ENCODE peak calls at places on chromosomes 3 and 15, in seven cellular contexts. One of them, this sample, is unnamed.

GRCh38 chr3:17055374-17056276 is 170.9 kb downstream of the PLCL2 start:
- DNase-seq in stimulated activated CD8-positive, alpha-beta memory T cell treated with anti-CD3 and anti-CD28 coated beads, Interleukin-4, amount 100 ng/mL, for 24 hours: no peak
- DNase-seq in GM04504: peak
- DNase-seq in CD8-positive, alpha-beta T cell: no peak
- DNase-seq in T-helper 22 cell: no peak
- DNase-seq in foreskin fibroblast: no peak
- DNase-seq in activated CD8-positive, alpha-beta T cell treated with anti-CD3 and anti-CD28 coated beads for 36 hours: no peak
- DNase-seq in this sample: no peak

GRCh38 chr15:64032327-64032726 is 14.0 kb downstream of the DAPK2 start:
- DNase-seq in T-helper 22 cell: no peak
- DNase-seq in stimulated activated CD8-positive, alpha-beta memory T cell treated with anti-CD3 and anti-CD28 coated beads, Interleukin-4, amount 100 ng/mL, for 24 hours: no peak
- DNase-seq in CD8-positive, alpha-beta T cell: no peak
- DNase-seq in foreskin fibroblast: no peak
- DNase-seq in activated CD8-positive, alpha-beta T cell treated with anti-CD3 and anti-CD28 coated beads for 36 hours: no peak
- DNase-seq in GM04504: no peak
- DNase-seq in this sample: no peak

GRCh38 chr3:31181661-31182060 is 287.2 kb upstream of the GADL1 start:
- DNase-seq in activated CD8-positive, alpha-beta T cell treated with anti-CD3 and anti-CD28 coated beads for 36 hours: no peak
- DNase-seq in GM04504: no peak
- DNase-seq in stimulated activated CD8-positive, alpha-beta memory T cell treated with anti-CD3 and anti-CD28 coated beads, Interleukin-4, amount 100 ng/mL, for 24 hours: no peak
- DNase-seq in foreskin fibroblast: no peak
- DNase-seq in CD8-positive, alpha-beta T cell: no peak
- DNase-seq in T-helper 22 cell: no peak
- DNase-seq in this sample: no peak

GRCh38 chr3:79012530-79012913 is 755.3 kb downstream of the ROBO1 start:
- DNase-seq in GM04504: no peak
- DNase-seq in CD8-positive, alpha-beta T cell: no peak
- DNase-seq in stimulated activated CD8-positive, alpha-beta memory T cell treated with anti-CD3 and anti-CD28 coated beads, Interleukin-4, amount 100 ng/mL, for 24 hours: no peak
- DNase-seq in T-helper 22 cell: no peak
- DNase-seq in activated CD8-positive, alpha-beta T cell treated with anti-CD3 and anti-CD28 coated beads for 36 hours: no peak
- DNase-seq in foreskin fibroblast: no peak
- DNase-seq in this sample: no peak

GRCh38 chr3:100335137-100335833 is 728 bp downstream of the NIT2 start:
- DNase-seq in T-helper 22 cell: no peak
- DNase-seq in stimulated activated CD8-positive, alpha-beta memory T cell treated with anti-CD3 and anti-CD28 coated beads, Interleukin-4, amount 100 ng/mL, for 24 hours: no peak
- DNase-seq in foreskin fibroblast: no peak
- DNase-seq in activated CD8-positive, alpha-beta T cell treated with anti-CD3 and anti-CD28 coated beads for 36 hours: peak
- DNase-seq in GM04504: no peak
- DNase-seq in CD8-positive, alpha-beta T cell: no peak
- DNase-seq in this sample: no peak

GRCh38 chr15:70098461-70099166 is 897 bp upstream of the TLE3 start:
- DNase-seq in foreskin fibroblast: peak
- DNase-seq in GM04504: no peak
- DNase-seq in T-helper 22 cell: peak
- DNase-seq in CD8-positive, alpha-beta T cell: peak
- DNase-seq in stimulated activated CD8-positive, alpha-beta memory T cell treated with anti-CD3 and anti-CD28 coated beads, Interleukin-4, amount 100 ng/mL, for 24 hours: no peak
- DNase-seq in activated CD8-positive, alpha-beta T cell treated with anti-CD3 and anti-CD28 coated beads for 36 hours: peak
- DNase-seq in this sample: no peak

GRCh38 chr3:12583280-12583679 is 26.4 kb downstream of the MKRN2 start:
- DNase-seq in activated CD8-positive, alpha-beta T cell treated with anti-CD3 and anti-CD28 coated beads for 36 hours: no peak
- DNase-seq in CD8-positive, alpha-beta T cell: no peak
- DNase-seq in T-helper 22 cell: no peak
- DNase-seq in foreskin fibroblast: no peak
- DNase-seq in GM04504: no peak
- DNase-seq in stimulated activated CD8-positive, alpha-beta memory T cell treated with anti-CD3 and anti-CD28 coated beads, Interleukin-4, amount 100 ng/mL, for 24 hours: no peak
- DNase-seq in this sample: no peak

GRCh38 chr15:23877502-23878412 is 190.7 kb upstream of the NDN start:
- DNase-seq in foreskin fibroblast: no peak
- DNase-seq in GM04504: no peak
- DNase-seq in T-helper 22 cell: no peak
- DNase-seq in stimulated activated CD8-positive, alpha-beta memory T cell treated with anti-CD3 and anti-CD28 coated beads, Interleukin-4, amount 100 ng/mL, for 24 hours: no peak
- DNase-seq in CD8-positive, alpha-beta T cell: no peak
- DNase-seq in activated CD8-positive, alpha-beta T cell treated with anti-CD3 and anti-CD28 coated beads for 36 hours: peak
- DNase-seq in this sample: no peak

GRCh38 chr3:168707900-168708299 is 612.2 kb upstream of the GOLIM4 start:
- DNase-seq in GM04504: no peak
- DNase-seq in T-helper 22 cell: no peak
- DNase-seq in activated CD8-positive, alpha-beta T cell treated with anti-CD3 and anti-CD28 coated beads for 36 hours: no peak
- DNase-seq in CD8-positive, alpha-beta T cell: no peak
- DNase-seq in stimulated activated CD8-positive, alpha-beta memory T cell treated with anti-CD3 and anti-CD28 coated beads, Interleukin-4, amount 100 ng/mL, for 24 hours: no peak
- DNase-seq in foreskin fibroblast: no peak
- DNase-seq in this sample: no peak

GRCh38 chr3:86990734-86991481 is at the start of gene VGLL3:
- DNase-seq in stimulated activated CD8-positive, alpha-beta memory T cell treated with anti-CD3 and anti-CD28 coated beads, Interleukin-4, amount 100 ng/mL, for 24 hours: no peak
- DNase-seq in activated CD8-positive, alpha-beta T cell treated with anti-CD3 and anti-CD28 coated beads for 36 hours: peak
- DNase-seq in CD8-positive, alpha-beta T cell: no peak
- DNase-seq in T-helper 22 cell: no peak
- DNase-seq in foreskin fibroblast: peak
- DNase-seq in GM04504: peak
- DNase-seq in this sample: no peak

GRCh38 chr3:104947946-104948345 is 418.8 kb upstream of the ALCAM start:
- DNase-seq in CD8-positive, alpha-beta T cell: no peak
- DNase-seq in stimulated activated CD8-positive, alpha-beta memory T cell treated with anti-CD3 and anti-CD28 coated beads, Interleukin-4, amount 100 ng/mL, for 24 hours: no peak
- DNase-seq in T-helper 22 cell: no peak
- DNase-seq in foreskin fibroblast: peak
- DNase-seq in GM04504: no peak
- DNase-seq in activated CD8-positive, alpha-beta T cell treated with anti-CD3 and anti-CD28 coated beads for 36 hours: no peak
- DNase-seq in this sample: no peak

GRCh38 chr3:186452517-186452916 is 90.5 kb upstream of the DGKG start:
- DNase-seq in foreskin fibroblast: peak
- DNase-seq in activated CD8-positive, alpha-beta T cell treated with anti-CD3 and anti-CD28 coated beads for 36 hours: no peak
- DNase-seq in stimulated activated CD8-positive, alpha-beta memory T cell treated with anti-CD3 and anti-CD28 coated beads, Interleukin-4, amount 100 ng/mL, for 24 hours: no peak
- DNase-seq in GM04504: peak
- DNase-seq in CD8-positive, alpha-beta T cell: no peak
- DNase-seq in T-helper 22 cell: no peak
- DNase-seq in this sample: no peak

GRCh38 chr15:76197703-76198455 is 113.4 kb downstream of the ETFA start:
- DNase-seq in CD8-positive, alpha-beta T cell: no peak
- DNase-seq in stimulated activated CD8-positive, alpha-beta memory T cell treated with anti-CD3 and anti-CD28 coated beads, Interleukin-4, amount 100 ng/mL, for 24 hours: no peak
- DNase-seq in activated CD8-positive, alpha-beta T cell treated with anti-CD3 and anti-CD28 coated beads for 36 hours: peak
- DNase-seq in foreskin fibroblast: no peak
- DNase-seq in T-helper 22 cell: no peak
- DNase-seq in GM04504: no peak
- DNase-seq in this sample: no peak

GRCh38 chr15:70466895-70467529 is 296.3 kb downstream of the UACA start:
- DNase-seq in GM04504: no peak
- DNase-seq in activated CD8-positive, alpha-beta T cell treated with anti-CD3 and anti-CD28 coated beads for 36 hours: peak
- DNase-seq in T-helper 22 cell: no peak
- DNase-seq in CD8-positive, alpha-beta T cell: peak
- DNase-seq in stimulated activated CD8-positive, alpha-beta memory T cell treated with anti-CD3 and anti-CD28 coated beads, Interleukin-4, amount 100 ng/mL, for 24 hours: peak
- DNase-seq in foreskin fibroblast: peak
- DNase-seq in this sample: no peak

GRCh38 chr3:87733671-87734367 is 325.0 kb downstream of the CGGBP1 start:
- DNase-seq in GM04504: no peak
- DNase-seq in foreskin fibroblast: no peak
- DNase-seq in T-helper 22 cell: no peak
- DNase-seq in stimulated activated CD8-positive, alpha-beta memory T cell treated with anti-CD3 and anti-CD28 coated beads, Interleukin-4, amount 100 ng/mL, for 24 hours: no peak
- DNase-seq in activated CD8-positive, alpha-beta T cell treated with anti-CD3 and anti-CD28 coated beads for 36 hours: no peak
- DNase-seq in CD8-positive, alpha-beta T cell: no peak
- DNase-seq in this sample: no peak

GRCh38 chr15:69475769-69476358 is 23.2 kb downstream of the RPLP1 start:
- DNase-seq in T-helper 22 cell: peak
- DNase-seq in activated CD8-positive, alpha-beta T cell treated with anti-CD3 and anti-CD28 coated beads for 36 hours: peak
- DNase-seq in GM04504: peak
- DNase-seq in stimulated activated CD8-positive, alpha-beta memory T cell treated with anti-CD3 and anti-CD28 coated beads, Interleukin-4, amount 100 ng/mL, for 24 hours: peak
- DNase-seq in foreskin fibroblast: no peak
- DNase-seq in CD8-positive, alpha-beta T cell: peak
- DNase-seq in this sample: peak

GRCh38 chr15:37019479-37020433 is 80.6 kb downstream of the MEIS2 start:
- DNase-seq in T-helper 22 cell: no peak
- DNase-seq in GM04504: no peak
- DNase-seq in foreskin fibroblast: no peak
- DNase-seq in CD8-positive, alpha-beta T cell: no peak
- DNase-seq in activated CD8-positive, alpha-beta T cell treated with anti-CD3 and anti-CD28 coated beads for 36 hours: no peak
- DNase-seq in stimulated activated CD8-positive, alpha-beta memory T cell treated with anti-CD3 and anti-CD28 coated beads, Interleukin-4, amount 100 ng/mL, for 24 hours: no peak
- DNase-seq in this sample: no peak

GRCh38 chr15:29465196-29465595 is 195.6 kb upstream of the NSMCE3 start:
- DNase-seq in activated CD8-positive, alpha-beta T cell treated with anti-CD3 and anti-CD28 coated beads for 36 hours: no peak
- DNase-seq in GM04504: no peak
- DNase-seq in T-helper 22 cell: no peak
- DNase-seq in stimulated activated CD8-positive, alpha-beta memory T cell treated with anti-CD3 and anti-CD28 coated beads, Interleukin-4, amount 100 ng/mL, for 24 hours: no peak
- DNase-seq in CD8-positive, alpha-beta T cell: no peak
- DNase-seq in foreskin fibroblast: no peak
- DNase-seq in this sample: no peak

GRCh38 chr15:23420806-23421575 is 26.1 kb downstream of the GOLGA6L2 start:
- DNase-seq in CD8-positive, alpha-beta T cell: no peak
- DNase-seq in stimulated activated CD8-positive, alpha-beta memory T cell treated with anti-CD3 and anti-CD28 coated beads, Interleukin-4, amount 100 ng/mL, for 24 hours: no peak
- DNase-seq in GM04504: no peak
- DNase-seq in activated CD8-positive, alpha-beta T cell treated with anti-CD3 and anti-CD28 coated beads for 36 hours: no peak
- DNase-seq in foreskin fibroblast: no peak
- DNase-seq in T-helper 22 cell: no peak
- DNase-seq in this sample: no peak

GRCh38 chr15:78107471-78107870 is 15.1 kb downstream of the SH2D7 start:
- DNase-seq in stimulated activated CD8-positive, alpha-beta memory T cell treated with anti-CD3 and anti-CD28 coated beads, Interleukin-4, amount 100 ng/mL, for 24 hours: no peak
- DNase-seq in GM04504: no peak
- DNase-seq in CD8-positive, alpha-beta T cell: no peak
- DNase-seq in foreskin fibroblast: no peak
- DNase-seq in T-helper 22 cell: no peak
- DNase-seq in activated CD8-positive, alpha-beta T cell treated with anti-CD3 and anti-CD28 coated beads for 36 hours: peak
- DNase-seq in this sample: no peak

GRCh38 chr3:177126015-177126773 is 71.1 kb downstream of the TBL1XR1 start:
- DNase-seq in CD8-positive, alpha-beta T cell: no peak
- DNase-seq in stimulated activated CD8-positive, alpha-beta memory T cell treated with anti-CD3 and anti-CD28 coated beads, Interleukin-4, amount 100 ng/mL, for 24 hours: no peak
- DNase-seq in GM04504: peak
- DNase-seq in T-helper 22 cell: no peak
- DNase-seq in activated CD8-positive, alpha-beta T cell treated with anti-CD3 and anti-CD28 coated beads for 36 hours: no peak
- DNase-seq in foreskin fibroblast: peak
- DNase-seq in this sample: no peak

GRCh38 chr3:123111640-123112039 is 44.8 kb downstream of the PDIA5 start:
- DNase-seq in CD8-positive, alpha-beta T cell: no peak
- DNase-seq in activated CD8-positive, alpha-beta T cell treated with anti-CD3 and anti-CD28 coated beads for 36 hours: no peak
- DNase-seq in GM04504: no peak
- DNase-seq in foreskin fibroblast: no peak
- DNase-seq in stimulated activated CD8-positive, alpha-beta memory T cell treated with anti-CD3 and anti-CD28 coated beads, Interleukin-4, amount 100 ng/mL, for 24 hours: no peak
- DNase-seq in T-helper 22 cell: no peak
- DNase-seq in this sample: no peak

GRCh38 chr15:101633356-101633755 is 18.8 kb downstream of the TM2D3 start:
- DNase-seq in GM04504: no peak
- DNase-seq in activated CD8-positive, alpha-beta T cell treated with anti-CD3 and anti-CD28 coated beads for 36 hours: no peak
- DNase-seq in CD8-positive, alpha-beta T cell: no peak
- DNase-seq in T-helper 22 cell: no peak
- DNase-seq in foreskin fibroblast: no peak
- DNase-seq in stimulated activated CD8-positive, alpha-beta memory T cell treated with anti-CD3 and anti-CD28 coated beads, Interleukin-4, amount 100 ng/mL, for 24 hours: no peak
- DNase-seq in this sample: no peak

GRCh38 chr15:95300958-95301357 is 1029.5 kb upstream of the NR2F2 start:
- DNase-seq in CD8-positive, alpha-beta T cell: no peak
- DNase-seq in activated CD8-positive, alpha-beta T cell treated with anti-CD3 and anti-CD28 coated beads for 36 hours: no peak
- DNase-seq in foreskin fibroblast: peak
- DNase-seq in T-helper 22 cell: no peak
- DNase-seq in GM04504: no peak
- DNase-seq in stimulated activated CD8-positive, alpha-beta memory T cell treated with anti-CD3 and anti-CD28 coated beads, Interleukin-4, amount 100 ng/mL, for 24 hours: no peak
- DNase-seq in this sample: no peak

GRCh38 chr3:4898454-4899313 is 80.6 kb upstream of the BHLHE40 start:
- DNase-seq in CD8-positive, alpha-beta T cell: no peak
- DNase-seq in activated CD8-positive, alpha-beta T cell treated with anti-CD3 and anti-CD28 coated beads for 36 hours: peak
- DNase-seq in GM04504: no peak
- DNase-seq in stimulated activated CD8-positive, alpha-beta memory T cell treated with anti-CD3 and anti-CD28 coated beads, Interleukin-4, amount 100 ng/mL, for 24 hours: no peak
- DNase-seq in foreskin fibroblast: no peak
- DNase-seq in T-helper 22 cell: no peak
- DNase-seq in this sample: no peak

GRCh38 chr3:185939721-185940120 is 1.9 kb upstream of the TRA2B start:
- DNase-seq in stimulated activated CD8-positive, alpha-beta memory T cell treated with anti-CD3 and anti-CD28 coated beads, Interleukin-4, amount 100 ng/mL, for 24 hours: no peak
- DNase-seq in activated CD8-positive, alpha-beta T cell treated with anti-CD3 and anti-CD28 coated beads for 36 hours: no peak
- DNase-seq in CD8-positive, alpha-beta T cell: no peak
- DNase-seq in T-helper 22 cell: no peak
- DNase-seq in foreskin fibroblast: peak
- DNase-seq in GM04504: no peak
- DNase-seq in this sample: no peak

GRCh38 chr3:112078125-112079083 is 7.8 kb upstream of the C3orf52 start:
- DNase-seq in activated CD8-positive, alpha-beta T cell treated with anti-CD3 and anti-CD28 coated beads for 36 hours: no peak
- DNase-seq in foreskin fibroblast: no peak
- DNase-seq in CD8-positive, alpha-beta T cell: no peak
- DNase-seq in T-helper 22 cell: no peak
- DNase-seq in GM04504: no peak
- DNase-seq in stimulated activated CD8-positive, alpha-beta memory T cell treated with anti-CD3 and anti-CD28 coated beads, Interleukin-4, amount 100 ng/mL, for 24 hours: no peak
- DNase-seq in this sample: no peak

GRCh38 chr3:184337315-184337714 is at the start of gene FAM131A:
- DNase-seq in T-helper 22 cell: no peak
- DNase-seq in CD8-positive, alpha-beta T cell: no peak
- DNase-seq in stimulated activated CD8-positive, alpha-beta memory T cell treated with anti-CD3 and anti-CD28 coated beads, Interleukin-4, amount 100 ng/mL, for 24 hours: no peak
- DNase-seq in foreskin fibroblast: no peak
- DNase-seq in GM04504: no peak
- DNase-seq in activated CD8-positive, alpha-beta T cell treated with anti-CD3 and anti-CD28 coated beads for 36 hours: no peak
- DNase-seq in this sample: no peak

This sample was measured in effector memory CD4-positive, alpha-beta T cell.